ENCODE peak calls at places on chromosomes 7 and 10, in six cellular contexts. P is BJ, N is astrocyte of the spinal cord, A is foreskin keratinocyte, W is AG10803, K is nephron progenitor cell. G is an unnamed sample.

GRCh38 chr7:50627824-50628361 is 62.7 kb upstream of the DDC start:
- DNase-seq in A (no peak), P (no peak), W (no peak), N (no peak), K (no peak), G (no peak)

GRCh38 chr10:11110499-11110898 is 92.8 kb downstream of the CELF2 start:
- DNase-seq in P (no peak), W (no peak), A (no peak), N (no peak), K (no peak), G (no peak)

GRCh38 chr10:17689137-17689536 is 45.2 kb downstream of the STAM start:
- DNase-seq in W (no peak), N (no peak), A (no peak), P (no peak), K (no peak), G (no peak)

GRCh38 chr7:32893225-32893560 is 1.6 kb upstream of the KBTBD2 start:
- DNase-seq in P (no peak), N (no peak), A (no peak), W (no peak), K (no peak), G (no peak)

GRCh38 chr7:75595766-75596165 is 103.6 kb downstream of the SPDYE5 start:
- DNase-seq in A (no peak), N (no peak), W (no peak), K (no peak), P (no peak), G (no peak)

GRCh38 chr7:77580762-77581350 is 43.8 kb downstream of the PTPN12 start:
- DNase-seq in A (no peak), K (no peak), P (peak), N (no peak), W (peak), G (no peak)

GRCh38 chr10:84302223-84302622 is 26.2 kb upstream of the CCSER2 start:
- DNase-seq in N (no peak), A (no peak), K (no peak), P (no peak), W (no peak), G (no peak)

GRCh38 chr7:131011437-131011752 is 277.4 kb upstream of the KLF14 start:
- DNase-seq in N (no peak), A (no peak), K (no peak), W (no peak), P (no peak), G (no peak)

DNA sequence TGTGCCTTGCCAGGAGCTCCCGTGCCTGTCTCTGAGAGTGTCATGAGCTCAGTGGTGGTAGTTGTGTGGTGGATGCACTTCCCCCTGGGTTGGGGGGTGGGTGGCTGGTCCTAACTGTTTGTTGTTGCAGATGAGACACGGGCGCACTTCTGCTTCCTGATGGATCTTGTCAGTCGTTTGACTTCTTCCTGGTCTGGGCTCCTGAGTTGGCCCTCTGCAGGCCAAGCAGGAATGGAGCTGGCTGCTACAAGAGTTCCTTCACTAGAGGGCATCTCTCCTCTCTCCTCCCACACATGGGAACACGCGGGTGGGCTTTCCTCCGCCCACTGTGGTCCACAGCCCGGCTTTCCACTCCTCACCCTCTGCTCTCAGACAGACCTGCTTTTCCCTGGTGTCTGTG is 82.0 kb downstream of the BMS1 start:
- DNase-seq in A (peak), N (no peak), P (no peak), W (no peak), K (no peak), G (no peak)
- TF ChIP-seq CTCF in A (peak), N (peak), P (peak), W (peak), K (no peak), G (no peak)

GRCh38 chr7:20216637-20217036 is 547 bp downstream of the MACC1 start:
- DNase-seq in P (no peak), W (no peak), N (no peak), A (no peak), K (no peak), G (no peak)

GRCh38 chr7:20219446-20220292 is 2.5 kb upstream of the MACC1 start:
- DNase-seq in N (peak), K (peak), W (peak), P (no peak), A (peak), G (peak)

GRCh38 chr7:20218261-20218660 is 1.1 kb upstream of the MACC1 start:
- DNase-seq in W (no peak), P (no peak), N (no peak), K (no peak), A (no peak), G (no peak)

GRCh38 chr7:20219062-20219445 is 1.9 kb upstream of the MACC1 start:
- DNase-seq in P (no peak), A (no peak), W (no peak), N (no peak), K (no peak), G (no peak)

GRCh38 chr7:20217193-20217948 is at the start of gene MACC1:
- DNase-seq in P (no peak), K (no peak), W (no peak), A (peak), N (no peak), G (no peak)
- TF ChIP-seq CTCF in P (no peak), K (no peak), W (no peak), A (peak), N (no peak), G (no peak)

GRCh38 chr10:74738985-74739567 is 87.3 kb upstream of the KAT6B start:
- DNase-seq in P (no peak), N (peak), K (no peak), A (no peak), W (no peak), G (peak)
- TF ChIP-seq CTCF in P (no peak), N (peak), K (no peak), A (peak), W (peak), G (peak)

GRCh38 chr10:56349611-56350010 is 11.4 kb downstream of the ZWINT start:
- DNase-seq in W (no peak), A (no peak), N (no peak), K (no peak), P (no peak), G (no peak)
- TF ChIP-seq CTCF in W (no peak), A (peak), N (no peak), K (no peak), P (no peak), G (no peak)